ENCODE peak calls at places on chromosomes 11 and 22, in eight cellular contexts. C, Y, H, F, J, V, T and B are unnamed samples. For H3K4me1, the result is how much of the 10 kb centered on the place peaks cover.

GRCh38 chr22:24068377-24068680 is 57.2 kb downstream of the CABIN1 start:
- ATAC-seq in C (no peak), Y (no peak), H (no peak), F (no peak), J (peak), V (no peak), T (no peak), B (no peak)

GRCh38 chr11:125072210-125072960 is 9.3 kb downstream of the SLC37A2 start:
- ATAC-seq in C (no peak), Y (peak), H (no peak), F (no peak), J (peak), V (no peak), T (peak), B (peak)

GRCh38 chr22:32494971-32495370 is 20.4 kb downstream of the FBXO7 start:
- ATAC-seq in C (no peak), Y (no peak), H (no peak), F (no peak), J (no peak), V (no peak), T (no peak), B (no peak)

GRCh38 chr11:68979931-68980775 is 633 bp downstream of the MRGPRD start:
- ATAC-seq in C (peak), Y (no peak), H (peak), F (no peak), J (no peak), V (peak), T (no peak), B (no peak)

GRCh38 chr11:66834539-66834845 is 8.7 kb upstream of the RCE1 start:
- ATAC-seq in C (peak), Y (no peak), H (no peak), F (no peak), J (no peak), V (no peak), T (no peak), B (no peak)

GRCh38 chr11:93846411-93846810 is 4.0 kb downstream of the VSTM5 start:
- ATAC-seq in C (no peak), Y (no peak), H (no peak), F (no peak), J (no peak), V (no peak), T (no peak), B (no peak)

GRCh38 chr11:129143335-129143734 is 48.8 kb downstream of the ARHGAP32 start:
- ATAC-seq in C (peak), Y (peak), H (peak), F (peak), J (peak), V (peak), T (peak), B (peak)

GRCh38 chr11:66107600-66108151 is 37.6 kb downstream of the PACS1 start:
- ATAC-seq in C (no peak), Y (no peak), H (no peak), F (no peak), J (no peak), V (no peak), T (no peak), B (no peak)

GRCh38 chr11:78802058-78802633 is 227.5 kb upstream of the NARS2 start:
- ATAC-seq in C (peak), Y (no peak), H (no peak), F (no peak), J (no peak), V (peak), T (peak), B (no peak)

GRCh38 chr11:15569626-15570025 is 454.9 kb downstream of the INSC start:
- ATAC-seq in C (peak), Y (no peak), H (no peak), F (peak), J (peak), V (no peak), T (peak), B (peak)

GRCh38 chr11:39341461-39341860 is 2118.0 kb downstream of the LRRC4C start:
- ATAC-seq in C (no peak), Y (no peak), H (no peak), F (no peak), J (no peak), V (no peak), T (no peak), B (no peak)
- H3K4me1 ChIP-seq in C (under half), Y (under half), H (under half), F (under half), J (under half), V (under half), T (under half), B (under half)

GRCh38 chr22:23038334-23038642 is 32.0 kb upstream of the GNAZ start:
- ATAC-seq in C (no peak), Y (no peak), H (no peak), F (no peak), J (no peak), V (no peak), T (no peak), B (no peak)
- H3K4me1 ChIP-seq in C (under half), Y (under half), H (under half), F (under half), J (under half), V (under half), T (under half), B (under half)

GRCh38 chr22:45292675-45293402 is 8.1 kb downstream of the UPK3A start:
- ATAC-seq in C (no peak), Y (no peak), H (no peak), F (no peak), J (no peak), V (no peak), T (no peak), B (no peak)
- H3K4me1 ChIP-seq in C (under half), Y (under half), H (under half), F (under half), J (under half), V (under half), T (under half), B (under half)

GRCh38 chr11:1812274-1812673 is 22.5 kb upstream of the SYT8 start:
- ATAC-seq in C (no peak), Y (no peak), H (no peak), F (no peak), J (no peak), V (no peak), T (no peak), B (no peak)
- H3K4me1 ChIP-seq in C (under half), Y (under half), H (under half), F (under half), J (under half), V (under half), T (under half), B (under half)

GRCh38 chr11:120839846-120840402 is 184.0 kb upstream of the TBCEL start:
- ATAC-seq in C (no peak), Y (no peak), H (no peak), F (no peak), J (peak), V (no peak), T (peak), B (no peak)

GRCh38 chr11:120842195-120842594 is 181.7 kb upstream of the TBCEL start:
- ATAC-seq in C (no peak), Y (no peak), H (no peak), F (no peak), J (no peak), V (no peak), T (no peak), B (no peak)

GRCh38 chr11:120839201-120839600 is 184.7 kb upstream of the TBCEL start:
- ATAC-seq in C (no peak), Y (no peak), H (no peak), F (no peak), J (peak), V (no peak), T (no peak), B (no peak)

GRCh38 chr11:120840661-120841060 is 183.2 kb upstream of the TBCEL start:
- ATAC-seq in C (no peak), Y (no peak), H (no peak), F (no peak), J (peak), V (no peak), T (no peak), B (no peak)

GRCh38 chr11:120841074-120841473 is 182.8 kb upstream of the TBCEL start:
- ATAC-seq in C (no peak), Y (no peak), H (no peak), F (no peak), J (no peak), V (no peak), T (no peak), B (no peak)
- H3K4me1 ChIP-seq in C (under half), Y (under half), H (under half), F (under half), J (under half), V (under half), T (under half), B (under half)

GRCh38 chr11:5038336-5038735 is 8.0 kb upstream of the OR52J3 start:
- ATAC-seq in C (no peak), Y (no peak), H (no peak), F (no peak), J (no peak), V (no peak), T (no peak), B (no peak)

GRCh38 chr11:5036671-5037070 is 9.7 kb upstream of the OR52J3 start:
- ATAC-seq in C (no peak), Y (no peak), H (no peak), F (no peak), J (no peak), V (no peak), T (no peak), B (no peak)

GRCh38 chr11:5040876-5041275 is 5.5 kb upstream of the OR52J3 start:
- ATAC-seq in C (no peak), Y (no peak), H (no peak), F (no peak), J (no peak), V (no peak), T (no peak), B (no peak)

GRCh38 chr11:5042091-5042490 is 4.2 kb upstream of the OR52J3 start:
- ATAC-seq in C (no peak), Y (no peak), H (no peak), F (no peak), J (no peak), V (no peak), T (no peak), B (no peak)

DNA sequence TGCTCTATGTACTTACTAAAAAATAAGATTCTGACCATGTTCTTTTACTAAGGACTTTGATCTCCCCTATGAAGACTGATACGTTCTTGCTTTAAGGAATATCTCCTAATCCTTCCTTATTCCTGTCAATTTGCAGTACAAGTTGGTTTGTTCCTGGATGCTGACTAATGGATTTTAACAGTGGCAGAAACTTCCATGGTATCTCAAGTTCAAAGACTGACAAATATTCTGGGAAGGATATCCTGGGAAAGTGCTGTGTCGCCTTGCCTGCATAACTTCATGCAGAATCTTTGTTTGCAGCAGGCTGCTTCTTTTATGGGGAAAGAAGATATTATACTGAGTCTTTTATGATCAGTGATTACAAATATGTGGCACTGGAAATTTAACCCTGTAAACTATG is 8.4 kb upstream of the OR52J3 start:
- ATAC-seq in C (no peak), Y (no peak), H (no peak), F (no peak), J (no peak), V (no peak), T (no peak), B (no peak)
- H3K4me1 ChIP-seq in C (under half), Y (under half), H (under half), F (under half), J (under half), V (under half), T (under half), B (under half)

GRCh38 chr11:70944141-70944540 is 308.2 kb downstream of the SHANK2 start:
- ATAC-seq in C (no peak), Y (no peak), H (no peak), F (no peak), J (no peak), V (no peak), T (no peak), B (no peak)
- H3K4me1 ChIP-seq in C (under half), Y (under half), H (under half), F (under half), J (under half), V (under half), T (under half), B (under half)

DNA sequence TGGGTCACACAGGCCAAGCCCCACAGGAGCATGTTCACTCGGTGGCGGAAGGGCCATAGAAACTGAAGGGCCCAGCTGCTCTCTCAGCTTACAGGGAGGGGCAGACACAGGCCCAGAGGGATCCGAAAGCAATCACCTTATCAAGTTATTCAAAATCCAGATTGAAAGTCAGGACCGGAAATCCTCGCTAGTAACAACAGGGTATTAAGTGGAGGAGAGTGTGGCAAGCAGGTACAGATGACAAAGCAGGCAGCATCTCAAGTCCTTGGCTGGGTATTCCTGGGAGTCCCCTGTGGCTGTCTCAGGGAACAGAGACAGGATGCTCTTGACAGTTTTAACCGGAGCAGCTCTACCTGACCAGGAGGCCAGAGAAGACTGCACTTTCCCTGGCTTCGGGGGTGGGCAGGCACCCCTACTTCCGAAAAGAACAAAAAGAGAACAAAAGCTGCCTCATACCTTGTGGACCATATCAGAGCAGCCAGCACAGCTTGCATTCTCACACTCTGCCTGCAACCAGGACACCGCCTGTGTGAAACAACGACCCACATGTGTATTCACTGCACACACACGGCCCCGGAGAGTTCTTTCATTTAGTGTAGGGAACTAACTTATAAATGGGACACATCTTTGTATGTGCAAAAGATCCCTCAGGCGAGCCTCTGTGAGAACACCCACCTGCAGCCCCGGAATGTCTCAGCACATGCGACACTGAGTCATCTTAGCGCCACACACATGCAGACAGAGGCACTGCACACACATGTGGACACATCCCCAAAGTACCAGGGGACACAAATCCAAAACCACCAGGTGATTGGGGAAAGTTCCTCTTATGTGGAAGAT is 78.3 kb downstream of the MICAL3 start:
- ATAC-seq in C (no peak), Y (no peak), H (no peak), F (no peak), J (no peak), V (peak), T (no peak), B (no peak)
- H3K4me1 ChIP-seq in C (under half), Y (under half), H (under half), F (under half), J (under half), V (under half), T (under half), B (under half)